ENCODE peak calls at places on chromosome 6, in six cellular contexts. One of them, this sample, is unnamed.

GRCh38 chr6:11304946-11305345 is 72.5 kb upstream of the NEDD9 start:
- DNase-seq in stimulated activated effector memory CD8-positive, alpha-beta T cell treated with anti-CD3 and anti-CD28 coated beads, Interleukin-12 subunit alpha, Interleukin-12 subunit beta, amount 100 ng/mL, for 72 hours: no peak
- DNase-seq in EL: no peak
- DNase-seq in BJ: no peak
- DNase-seq in stimulated activated CD4-positive, alpha-beta T cell treated with anti-CD3 and anti-CD28 coated beads, Interleukin-2, amount 100 ng/mL, for 48 hours: no peak
- DNase-seq in activated CD8-positive, alpha-beta memory T cell treated with anti-CD3 and anti-CD28 coated beads for 48 hours: no peak
- DNase-seq in this sample: no peak

GRCh38 chr6:157822221-157823000 is 635 bp upstream of the SNX9 start:
- DNase-seq in stimulated activated effector memory CD8-positive, alpha-beta T cell treated with anti-CD3 and anti-CD28 coated beads, Interleukin-12 subunit alpha, Interleukin-12 subunit beta, amount 100 ng/mL, for 72 hours: no peak
- DNase-seq in activated CD8-positive, alpha-beta memory T cell treated with anti-CD3 and anti-CD28 coated beads for 48 hours: no peak
- DNase-seq in BJ: no peak
- DNase-seq in stimulated activated CD4-positive, alpha-beta T cell treated with anti-CD3 and anti-CD28 coated beads, Interleukin-2, amount 100 ng/mL, for 48 hours: no peak
- DNase-seq in EL: peak
- DNase-seq in this sample: no peak

GRCh38 chr6:158589371-158589770 is 29.5 kb downstream of the TMEM181 start:
- DNase-seq in stimulated activated effector memory CD8-positive, alpha-beta T cell treated with anti-CD3 and anti-CD28 coated beads, Interleukin-12 subunit alpha, Interleukin-12 subunit beta, amount 100 ng/mL, for 72 hours: no peak
- DNase-seq in stimulated activated CD4-positive, alpha-beta T cell treated with anti-CD3 and anti-CD28 coated beads, Interleukin-2, amount 100 ng/mL, for 48 hours: no peak
- DNase-seq in EL: no peak
- DNase-seq in activated CD8-positive, alpha-beta memory T cell treated with anti-CD3 and anti-CD28 coated beads for 48 hours: no peak
- DNase-seq in BJ: no peak
- DNase-seq in this sample: no peak

GRCh38 chr6:84445074-84445473 is 217.6 kb upstream of the CEP162 start:
- DNase-seq in stimulated activated effector memory CD8-positive, alpha-beta T cell treated with anti-CD3 and anti-CD28 coated beads, Interleukin-12 subunit alpha, Interleukin-12 subunit beta, amount 100 ng/mL, for 72 hours: no peak
- DNase-seq in EL: no peak
- DNase-seq in activated CD8-positive, alpha-beta memory T cell treated with anti-CD3 and anti-CD28 coated beads for 48 hours: no peak
- DNase-seq in stimulated activated CD4-positive, alpha-beta T cell treated with anti-CD3 and anti-CD28 coated beads, Interleukin-2, amount 100 ng/mL, for 48 hours: no peak
- DNase-seq in BJ: no peak
- DNase-seq in this sample: no peak

GRCh38 chr6:30893001-30893591 is 8.8 kb downstream of the DDR1 start:
- DNase-seq in EL: no peak
- DNase-seq in BJ: no peak
- DNase-seq in stimulated activated effector memory CD8-positive, alpha-beta T cell treated with anti-CD3 and anti-CD28 coated beads, Interleukin-12 subunit alpha, Interleukin-12 subunit beta, amount 100 ng/mL, for 72 hours: no peak
- DNase-seq in stimulated activated CD4-positive, alpha-beta T cell treated with anti-CD3 and anti-CD28 coated beads, Interleukin-2, amount 100 ng/mL, for 48 hours: no peak
- DNase-seq in activated CD8-positive, alpha-beta memory T cell treated with anti-CD3 and anti-CD28 coated beads for 48 hours: no peak
- DNase-seq in this sample: no peak

GRCh38 chr6:155128971-155129370 is 133.9 kb downstream of the TIAM2 start:
- DNase-seq in activated CD8-positive, alpha-beta memory T cell treated with anti-CD3 and anti-CD28 coated beads for 48 hours: no peak
- DNase-seq in stimulated activated effector memory CD8-positive, alpha-beta T cell treated with anti-CD3 and anti-CD28 coated beads, Interleukin-12 subunit alpha, Interleukin-12 subunit beta, amount 100 ng/mL, for 72 hours: no peak
- DNase-seq in BJ: no peak
- DNase-seq in stimulated activated CD4-positive, alpha-beta T cell treated with anti-CD3 and anti-CD28 coated beads, Interleukin-2, amount 100 ng/mL, for 48 hours: no peak
- DNase-seq in EL: no peak
- DNase-seq in this sample: no peak

GRCh38 chr6:122733259-122733658 is 46.3 kb upstream of the FABP7 start:
- DNase-seq in stimulated activated effector memory CD8-positive, alpha-beta T cell treated with anti-CD3 and anti-CD28 coated beads, Interleukin-12 subunit alpha, Interleukin-12 subunit beta, amount 100 ng/mL, for 72 hours: no peak
- DNase-seq in activated CD8-positive, alpha-beta memory T cell treated with anti-CD3 and anti-CD28 coated beads for 48 hours: no peak
- DNase-seq in stimulated activated CD4-positive, alpha-beta T cell treated with anti-CD3 and anti-CD28 coated beads, Interleukin-2, amount 100 ng/mL, for 48 hours: no peak
- DNase-seq in EL: no peak
- DNase-seq in BJ: no peak
- DNase-seq in this sample: no peak

GRCh38 chr6:43532201-43532600 is 15.3 kb downstream of the POLR1C start:
- DNase-seq in BJ: no peak
- DNase-seq in activated CD8-positive, alpha-beta memory T cell treated with anti-CD3 and anti-CD28 coated beads for 48 hours: no peak
- DNase-seq in stimulated activated effector memory CD8-positive, alpha-beta T cell treated with anti-CD3 and anti-CD28 coated beads, Interleukin-12 subunit alpha, Interleukin-12 subunit beta, amount 100 ng/mL, for 72 hours: no peak
- DNase-seq in EL: no peak
- DNase-seq in stimulated activated CD4-positive, alpha-beta T cell treated with anti-CD3 and anti-CD28 coated beads, Interleukin-2, amount 100 ng/mL, for 48 hours: no peak
- DNase-seq in this sample: no peak

GRCh38 chr6:143034689-143035334 is 25.9 kb upstream of the AIG1 start:
- DNase-seq in activated CD8-positive, alpha-beta memory T cell treated with anti-CD3 and anti-CD28 coated beads for 48 hours: no peak
- DNase-seq in BJ: no peak
- DNase-seq in EL: no peak
- DNase-seq in stimulated activated effector memory CD8-positive, alpha-beta T cell treated with anti-CD3 and anti-CD28 coated beads, Interleukin-12 subunit alpha, Interleukin-12 subunit beta, amount 100 ng/mL, for 72 hours: no peak
- DNase-seq in stimulated activated CD4-positive, alpha-beta T cell treated with anti-CD3 and anti-CD28 coated beads, Interleukin-2, amount 100 ng/mL, for 48 hours: no peak
- DNase-seq in this sample: no peak

GRCh38 chr6:137903933-137904821 is 37.1 kb downstream of the TNFAIP3 start:
- DNase-seq in BJ: no peak
- DNase-seq in EL: peak
- DNase-seq in stimulated activated effector memory CD8-positive, alpha-beta T cell treated with anti-CD3 and anti-CD28 coated beads, Interleukin-12 subunit alpha, Interleukin-12 subunit beta, amount 100 ng/mL, for 72 hours: no peak
- DNase-seq in stimulated activated CD4-positive, alpha-beta T cell treated with anti-CD3 and anti-CD28 coated beads, Interleukin-2, amount 100 ng/mL, for 48 hours: no peak
- DNase-seq in activated CD8-positive, alpha-beta memory T cell treated with anti-CD3 and anti-CD28 coated beads for 48 hours: no peak
- DNase-seq in this sample: no peak

GRCh38 chr6:170529839-170530520 is 23.1 kb downstream of the PSMB1 start:
- DNase-seq in BJ: peak
- DNase-seq in activated CD8-positive, alpha-beta memory T cell treated with anti-CD3 and anti-CD28 coated beads for 48 hours: peak
- DNase-seq in EL: peak
- DNase-seq in stimulated activated CD4-positive, alpha-beta T cell treated with anti-CD3 and anti-CD28 coated beads, Interleukin-2, amount 100 ng/mL, for 48 hours: peak
- DNase-seq in stimulated activated effector memory CD8-positive, alpha-beta T cell treated with anti-CD3 and anti-CD28 coated beads, Interleukin-12 subunit alpha, Interleukin-12 subunit beta, amount 100 ng/mL, for 72 hours: peak
- DNase-seq in this sample: no peak

GRCh38 chr6:26065952-26066380 is 21.3 kb upstream of the HFE start:
- DNase-seq in activated CD8-positive, alpha-beta memory T cell treated with anti-CD3 and anti-CD28 coated beads for 48 hours: no peak
- DNase-seq in EL: peak
- DNase-seq in BJ: no peak
- DNase-seq in stimulated activated effector memory CD8-positive, alpha-beta T cell treated with anti-CD3 and anti-CD28 coated beads, Interleukin-12 subunit alpha, Interleukin-12 subunit beta, amount 100 ng/mL, for 72 hours: peak
- DNase-seq in stimulated activated CD4-positive, alpha-beta T cell treated with anti-CD3 and anti-CD28 coated beads, Interleukin-2, amount 100 ng/mL, for 48 hours: peak
- DNase-seq in this sample: no peak

GRCh38 chr6:97195117-97195516 is 87.9 kb downstream of the MMS22L start:
- DNase-seq in BJ: no peak
- DNase-seq in EL: no peak
- DNase-seq in stimulated activated CD4-positive, alpha-beta T cell treated with anti-CD3 and anti-CD28 coated beads, Interleukin-2, amount 100 ng/mL, for 48 hours: no peak
- DNase-seq in activated CD8-positive, alpha-beta memory T cell treated with anti-CD3 and anti-CD28 coated beads for 48 hours: no peak
- DNase-seq in stimulated activated effector memory CD8-positive, alpha-beta T cell treated with anti-CD3 and anti-CD28 coated beads, Interleukin-12 subunit alpha, Interleukin-12 subunit beta, amount 100 ng/mL, for 72 hours: no peak
- DNase-seq in this sample: no peak

GRCh38 chr6:100664274-100665040 is 199.7 kb upstream of the SIM1 start:
- DNase-seq in EL: peak
- DNase-seq in stimulated activated CD4-positive, alpha-beta T cell treated with anti-CD3 and anti-CD28 coated beads, Interleukin-2, amount 100 ng/mL, for 48 hours: no peak
- DNase-seq in BJ: no peak
- DNase-seq in stimulated activated effector memory CD8-positive, alpha-beta T cell treated with anti-CD3 and anti-CD28 coated beads, Interleukin-12 subunit alpha, Interleukin-12 subunit beta, amount 100 ng/mL, for 72 hours: no peak
- DNase-seq in activated CD8-positive, alpha-beta memory T cell treated with anti-CD3 and anti-CD28 coated beads for 48 hours: no peak
- DNase-seq in this sample: no peak

GRCh38 chr6:111779660-111780059 is 93.6 kb downstream of the FYN start:
- DNase-seq in BJ: no peak
- DNase-seq in activated CD8-positive, alpha-beta memory T cell treated with anti-CD3 and anti-CD28 coated beads for 48 hours: no peak
- DNase-seq in stimulated activated CD4-positive, alpha-beta T cell treated with anti-CD3 and anti-CD28 coated beads, Interleukin-2, amount 100 ng/mL, for 48 hours: no peak
- DNase-seq in stimulated activated effector memory CD8-positive, alpha-beta T cell treated with anti-CD3 and anti-CD28 coated beads, Interleukin-12 subunit alpha, Interleukin-12 subunit beta, amount 100 ng/mL, for 72 hours: no peak
- DNase-seq in EL: no peak
- DNase-seq in this sample: no peak

GRCh38 chr6:5151295-5151954 is 66.3 kb downstream of the PPP1R3G start:
- DNase-seq in stimulated activated CD4-positive, alpha-beta T cell treated with anti-CD3 and anti-CD28 coated beads, Interleukin-2, amount 100 ng/mL, for 48 hours: no peak
- DNase-seq in BJ: no peak
- DNase-seq in EL: no peak
- DNase-seq in activated CD8-positive, alpha-beta memory T cell treated with anti-CD3 and anti-CD28 coated beads for 48 hours: no peak
- DNase-seq in stimulated activated effector memory CD8-positive, alpha-beta T cell treated with anti-CD3 and anti-CD28 coated beads, Interleukin-12 subunit alpha, Interleukin-12 subunit beta, amount 100 ng/mL, for 72 hours: no peak
- DNase-seq in this sample: no peak

GRCh38 chr6:43758617-43759050 is 11.4 kb upstream of the VEGFA start:
- DNase-seq in activated CD8-positive, alpha-beta memory T cell treated with anti-CD3 and anti-CD28 coated beads for 48 hours: no peak
- DNase-seq in EL: no peak
- DNase-seq in BJ: no peak
- DNase-seq in stimulated activated CD4-positive, alpha-beta T cell treated with anti-CD3 and anti-CD28 coated beads, Interleukin-2, amount 100 ng/mL, for 48 hours: no peak
- DNase-seq in stimulated activated effector memory CD8-positive, alpha-beta T cell treated with anti-CD3 and anti-CD28 coated beads, Interleukin-12 subunit alpha, Interleukin-12 subunit beta, amount 100 ng/mL, for 72 hours: no peak
- DNase-seq in this sample: no peak

GRCh38 chr6:157873735-157874344 is 50.8 kb downstream of the SNX9 start:
- DNase-seq in activated CD8-positive, alpha-beta memory T cell treated with anti-CD3 and anti-CD28 coated beads for 48 hours: peak
- DNase-seq in stimulated activated CD4-positive, alpha-beta T cell treated with anti-CD3 and anti-CD28 coated beads, Interleukin-2, amount 100 ng/mL, for 48 hours: peak
- DNase-seq in BJ: no peak
- DNase-seq in EL: peak
- DNase-seq in stimulated activated effector memory CD8-positive, alpha-beta T cell treated with anti-CD3 and anti-CD28 coated beads, Interleukin-12 subunit alpha, Interleukin-12 subunit beta, amount 100 ng/mL, for 72 hours: peak
- DNase-seq in this sample: peak

GRCh38 chr6:119285908-119286625 is 63.5 kb downstream of the MAN1A1 start:
- DNase-seq in stimulated activated CD4-positive, alpha-beta T cell treated with anti-CD3 and anti-CD28 coated beads, Interleukin-2, amount 100 ng/mL, for 48 hours: no peak
- DNase-seq in activated CD8-positive, alpha-beta memory T cell treated with anti-CD3 and anti-CD28 coated beads for 48 hours: no peak
- DNase-seq in BJ: no peak
- DNase-seq in stimulated activated effector memory CD8-positive, alpha-beta T cell treated with anti-CD3 and anti-CD28 coated beads, Interleukin-12 subunit alpha, Interleukin-12 subunit beta, amount 100 ng/mL, for 72 hours: no peak
- DNase-seq in EL: no peak
- DNase-seq in this sample: no peak

GRCh38 chr6:133165235-133165634 is 75.9 kb upstream of the EYA4 start:
- DNase-seq in stimulated activated CD4-positive, alpha-beta T cell treated with anti-CD3 and anti-CD28 coated beads, Interleukin-2, amount 100 ng/mL, for 48 hours: no peak
- DNase-seq in EL: no peak
- DNase-seq in BJ: no peak
- DNase-seq in activated CD8-positive, alpha-beta memory T cell treated with anti-CD3 and anti-CD28 coated beads for 48 hours: no peak
- DNase-seq in stimulated activated effector memory CD8-positive, alpha-beta T cell treated with anti-CD3 and anti-CD28 coated beads, Interleukin-12 subunit alpha, Interleukin-12 subunit beta, amount 100 ng/mL, for 72 hours: no peak
- DNase-seq in this sample: no peak

GRCh38 chr6:97445406-97445805 is 162.4 kb upstream of the MMS22L start:
- DNase-seq in BJ: no peak
- DNase-seq in EL: no peak
- DNase-seq in stimulated activated CD4-positive, alpha-beta T cell treated with anti-CD3 and anti-CD28 coated beads, Interleukin-2, amount 100 ng/mL, for 48 hours: no peak
- DNase-seq in activated CD8-positive, alpha-beta memory T cell treated with anti-CD3 and anti-CD28 coated beads for 48 hours: no peak
- DNase-seq in stimulated activated effector memory CD8-positive, alpha-beta T cell treated with anti-CD3 and anti-CD28 coated beads, Interleukin-12 subunit alpha, Interleukin-12 subunit beta, amount 100 ng/mL, for 72 hours: no peak
- DNase-seq in this sample: no peak

GRCh38 chr6:63635563-63636515 is at the start of gene PHF3:
- DNase-seq in EL: peak
- DNase-seq in BJ: peak
- DNase-seq in stimulated activated effector memory CD8-positive, alpha-beta T cell treated with anti-CD3 and anti-CD28 coated beads, Interleukin-12 subunit alpha, Interleukin-12 subunit beta, amount 100 ng/mL, for 72 hours: peak
- DNase-seq in activated CD8-positive, alpha-beta memory T cell treated with anti-CD3 and anti-CD28 coated beads for 48 hours: peak
- DNase-seq in stimulated activated CD4-positive, alpha-beta T cell treated with anti-CD3 and anti-CD28 coated beads, Interleukin-2, amount 100 ng/mL, for 48 hours: peak
- DNase-seq in this sample: peak

GRCh38 chr6:137291441-137291840 is 72.3 kb upstream of the IFNGR1 start:
- DNase-seq in activated CD8-positive, alpha-beta memory T cell treated with anti-CD3 and anti-CD28 coated beads for 48 hours: no peak
- DNase-seq in BJ: no peak
- DNase-seq in stimulated activated effector memory CD8-positive, alpha-beta T cell treated with anti-CD3 and anti-CD28 coated beads, Interleukin-12 subunit alpha, Interleukin-12 subunit beta, amount 100 ng/mL, for 72 hours: no peak
- DNase-seq in stimulated activated CD4-positive, alpha-beta T cell treated with anti-CD3 and anti-CD28 coated beads, Interleukin-2, amount 100 ng/mL, for 48 hours: no peak
- DNase-seq in EL: peak
- DNase-seq in this sample: no peak

GRCh38 chr6:119630561-119631192 is 281.1 kb upstream of the MAN1A1 start:
- DNase-seq in EL: no peak
- DNase-seq in activated CD8-positive, alpha-beta memory T cell treated with anti-CD3 and anti-CD28 coated beads for 48 hours: no peak
- DNase-seq in stimulated activated effector memory CD8-positive, alpha-beta T cell treated with anti-CD3 and anti-CD28 coated beads, Interleukin-12 subunit alpha, Interleukin-12 subunit beta, amount 100 ng/mL, for 72 hours: no peak
- DNase-seq in BJ: no peak
- DNase-seq in stimulated activated CD4-positive, alpha-beta T cell treated with anti-CD3 and anti-CD28 coated beads, Interleukin-2, amount 100 ng/mL, for 48 hours: no peak
- DNase-seq in this sample: no peak

GRCh38 chr6:67694127-67694526 is 941.0 kb upstream of the ADGRB3 start:
- DNase-seq in EL: no peak
- DNase-seq in stimulated activated effector memory CD8-positive, alpha-beta T cell treated with anti-CD3 and anti-CD28 coated beads, Interleukin-12 subunit alpha, Interleukin-12 subunit beta, amount 100 ng/mL, for 72 hours: no peak
- DNase-seq in BJ: no peak
- DNase-seq in stimulated activated CD4-positive, alpha-beta T cell treated with anti-CD3 and anti-CD28 coated beads, Interleukin-2, amount 100 ng/mL, for 48 hours: no peak
- DNase-seq in activated CD8-positive, alpha-beta memory T cell treated with anti-CD3 and anti-CD28 coated beads for 48 hours: no peak
- DNase-seq in this sample: no peak

GRCh38 chr6:125547320-125547843 is 202.1 kb upstream of the HEY2 start:
- DNase-seq in stimulated activated CD4-positive, alpha-beta T cell treated with anti-CD3 and anti-CD28 coated beads, Interleukin-2, amount 100 ng/mL, for 48 hours: no peak
- DNase-seq in activated CD8-positive, alpha-beta memory T cell treated with anti-CD3 and anti-CD28 coated beads for 48 hours: no peak
- DNase-seq in stimulated activated effector memory CD8-positive, alpha-beta T cell treated with anti-CD3 and anti-CD28 coated beads, Interleukin-12 subunit alpha, Interleukin-12 subunit beta, amount 100 ng/mL, for 72 hours: no peak
- DNase-seq in BJ: no peak
- DNase-seq in EL: no peak
- DNase-seq in this sample: no peak

GRCh38 chr6:29011276-29011734 is 6.2 kb upstream of the ZNF311 start:
- DNase-seq in stimulated activated effector memory CD8-positive, alpha-beta T cell treated with anti-CD3 and anti-CD28 coated beads, Interleukin-12 subunit alpha, Interleukin-12 subunit beta, amount 100 ng/mL, for 72 hours: peak
- DNase-seq in activated CD8-positive, alpha-beta memory T cell treated with anti-CD3 and anti-CD28 coated beads for 48 hours: no peak
- DNase-seq in EL: peak
- DNase-seq in stimulated activated CD4-positive, alpha-beta T cell treated with anti-CD3 and anti-CD28 coated beads, Interleukin-2, amount 100 ng/mL, for 48 hours: no peak
- DNase-seq in BJ: no peak
- DNase-seq in this sample: peak

GRCh38 chr6:37311666-37312473 is 41.9 kb upstream of the RNF8 start:
- DNase-seq in activated CD8-positive, alpha-beta memory T cell treated with anti-CD3 and anti-CD28 coated beads for 48 hours: no peak
- DNase-seq in stimulated activated CD4-positive, alpha-beta T cell treated with anti-CD3 and anti-CD28 coated beads, Interleukin-2, amount 100 ng/mL, for 48 hours: no peak
- DNase-seq in stimulated activated effector memory CD8-positive, alpha-beta T cell treated with anti-CD3 and anti-CD28 coated beads, Interleukin-12 subunit alpha, Interleukin-12 subunit beta, amount 100 ng/mL, for 72 hours: no peak
- DNase-seq in BJ: no peak
- DNase-seq in EL: peak
- DNase-seq in this sample: no peak

GRCh38 chr6:138803914-138804313 is 8.0 kb downstream of the ECT2L start:
- DNase-seq in BJ: no peak
- DNase-seq in stimulated activated effector memory CD8-positive, alpha-beta T cell treated with anti-CD3 and anti-CD28 coated beads, Interleukin-12 subunit alpha, Interleukin-12 subunit beta, amount 100 ng/mL, for 72 hours: no peak
- DNase-seq in EL: no peak
- DNase-seq in stimulated activated CD4-positive, alpha-beta T cell treated with anti-CD3 and anti-CD28 coated beads, Interleukin-2, amount 100 ng/mL, for 48 hours: no peak
- DNase-seq in activated CD8-positive, alpha-beta memory T cell treated with anti-CD3 and anti-CD28 coated beads for 48 hours: no peak
- DNase-seq in this sample: no peak

This sample was measured in iPS DF 6.9.